ENCODE peak calls at places on chromosomes 11 and 22, in nine cellular contexts. J is HL-60; F is HS-5; M is activated CD8-positive, alpha-beta memory T cell treated with anti-CD3 and anti-CD28 coated beads, Interleukin-2, amount 50 U/mL, for 48 hours; R is kidney tubule cell; P is choroid plexus epithelial cell; A is C1 segment of cervical spinal cord; E is left ventricle myocardium inferior; L is stimulated activated CD8-positive, alpha-beta memory T cell treated with anti-CD3 and anti-CD28 coated beads, Interleukin-15, amount 100 ng/mL, for 4 hours. G is an unnamed sample.

GRCh38 chr11:64593156-64594105 is 2.4 kb downstream of the SLC22A12 start:
- DNase-seq in J (no peak), F (no peak), M (no peak), R (no peak), P (no peak), A (no peak), E (no peak), L (no peak), G (no peak)

GRCh38 chr11:11140510-11140909 is 212.5 kb downstream of the CSNK2A3 start:
- DNase-seq in J (no peak), F (no peak), M (no peak), R (no peak), P (no peak), A (no peak), E (no peak), L (no peak), G (no peak)

GRCh38 chr11:65539401-65540289 is 14.8 kb downstream of the SCYL1 start:
- DNase-seq in J (no peak), F (no peak), M (no peak), R (peak), P (no peak), A (no peak), E (no peak), L (no peak), G (no peak)

GRCh38 chr11:109298865-109299264 is 123.1 kb upstream of the C11orf87 start:
- DNase-seq in J (no peak), F (no peak), M (no peak), R (no peak), P (no peak), A (no peak), E (no peak), L (no peak), G (no peak)

GRCh38 chr11:115207166-115207591 is 297.0 kb downstream of the CADM1 start:
- DNase-seq in J (no peak), F (no peak), M (no peak), R (no peak), P (no peak), A (no peak), E (no peak), L (no peak), G (no peak)

GRCh38 chr11:78011301-78011700 is 11.8 kb downstream of the KCTD14 start:
- DNase-seq in J (no peak), F (no peak), M (no peak), R (no peak), P (no peak), A (no peak), E (no peak), L (no peak), G (no peak)

GRCh38 chr11:75186999-75187398 is 36.1 kb downstream of the SLCO2B1 start:
- DNase-seq in J (no peak), F (no peak), M (no peak), R (no peak), P (no peak), A (no peak), E (no peak), L (no peak), G (no peak)

GRCh38 chr11:62614275-62614674 is 1.2 kb downstream of the ROM1 start:
- DNase-seq in J (no peak), F (no peak), M (peak), R (peak), P (no peak), A (no peak), E (no peak), L (no peak), G (no peak)

GRCh38 chr11:131609921-131610320 is 239.5 kb downstream of the NTM start:
- DNase-seq in J (no peak), F (no peak), M (no peak), R (no peak), P (peak), A (no peak), E (no peak), L (no peak), G (no peak)

GRCh38 chr22:49394116-49394785 is 433.4 kb downstream of the BRD1 start:
- DNase-seq in J (no peak), F (no peak), M (peak), R (no peak), P (no peak), A (no peak), E (no peak), L (no peak), G (no peak)

GRCh38 chr11:102320166-102320565 is 2.9 kb downstream of the BIRC3 start:
- DNase-seq in J (no peak), F (no peak), M (no peak), R (no peak), P (no peak), A (no peak), E (no peak), L (no peak), G (no peak)

GRCh38 chr11:110755961-110756360 is 43.7 kb upstream of the ARHGAP20 start:
- DNase-seq in J (no peak), F (no peak), M (no peak), R (no peak), P (no peak), A (no peak), E (no peak), L (no peak), G (no peak)

GRCh38 chr11:80144932-80145612 is 704.2 kb upstream of the TENM4 start:
- DNase-seq in J (no peak), F (no peak), M (no peak), R (peak), P (no peak), A (no peak), E (no peak), L (no peak), G (no peak)

GRCh38 chr11:120964857-120965256 is 59.0 kb upstream of the TBCEL start:
- DNase-seq in J (no peak), F (peak), M (no peak), R (peak), P (peak), A (no peak), E (no peak), L (no peak), G (peak)

GRCh38 chr11:103897156-103897555 is 139.3 kb upstream of the DDI1 start:
- DNase-seq in J (no peak), F (no peak), M (no peak), R (no peak), P (peak), A (no peak), E (no peak), L (no peak), G (peak)

GRCh38 chr22:19122752-19123492 is 710 bp upstream of the DGCR2 start:
- DNase-seq in J (no peak), F (no peak), M (no peak), R (peak), P (peak), A (no peak), E (no peak), L (no peak), G (peak)

GRCh38 chr11:8693010-8693551 is 10.5 kb downstream of the RPL27A start:
- DNase-seq in J (no peak), F (no peak), M (no peak), R (no peak), P (no peak), A (no peak), E (no peak), L (no peak), G (no peak)

GRCh38 chr11:47856186-47856585 is 8.0 kb upstream of the NUP160 start:
- DNase-seq in J (no peak), F (no peak), M (no peak), R (no peak), P (peak), A (no peak), E (no peak), L (no peak), G (peak)

GRCh38 chr22:39277135-39277607 is 32.4 kb upstream of the PDGFB start:
- DNase-seq in J (peak), F (peak), M (no peak), R (peak), P (peak), A (no peak), E (no peak), L (no peak), G (peak)

GRCh38 chr11:9760180-9760550 is 96.3 kb downstream of the SWAP70 start:
- DNase-seq in J (no peak), F (no peak), M (no peak), R (peak), P (peak), A (peak), E (peak), L (no peak), G (peak)

GRCh38 chr22:44243761-44244160 is 63.0 kb downstream of the PARVG start:
- DNase-seq in J (no peak), F (no peak), M (peak), R (no peak), P (no peak), A (no peak), E (no peak), L (no peak), G (no peak)

GRCh38 chr11:122202161-122202950 is 86.3 kb upstream of the BLID start:
- DNase-seq in J (no peak), F (peak), M (no peak), R (peak), P (peak), A (no peak), E (no peak), L (no peak), G (peak)

GRCh38 chr11:19961225-19961624 is 199.1 kb downstream of the DBX1 start:
- DNase-seq in J (no peak), F (no peak), M (no peak), R (no peak), P (no peak), A (no peak), E (no peak), L (no peak), G (no peak)

GRCh38 chr11:2538951-2539735 is 94.3 kb downstream of the KCNQ1 start:
- DNase-seq in J (no peak), F (no peak), M (no peak), R (no peak), P (no peak), A (no peak), E (peak), L (no peak), G (no peak)

GRCh38 chr11:129324533-129325175 is 51.0 kb upstream of the BARX2 start:
- DNase-seq in J (no peak), F (no peak), M (no peak), R (no peak), P (peak), A (no peak), E (peak), L (no peak), G (peak)

GRCh38 chr22:47046411-47047065 is 284.1 kb downstream of the TBC1D22A start:
- DNase-seq in J (no peak), F (no peak), M (no peak), R (no peak), P (no peak), A (no peak), E (no peak), L (no peak), G (no peak)

GRCh38 chr11:121451982-121452608 is at the start of gene SORL1:
- DNase-seq in J (peak), F (no peak), M (peak), R (peak), P (peak), A (peak), E (peak), L (peak), G (peak)

GRCh38 chr11:73152086-73152853 is 10.2 kb upstream of the FCHSD2 start:
- DNase-seq in J (no peak), F (no peak), M (peak), R (no peak), P (no peak), A (no peak), E (no peak), L (no peak), G (no peak)

GRCh38 chr22:44312766-44313165 is at the start of gene SHISAL1:
- DNase-seq in J (no peak), F (no peak), M (no peak), R (peak), P (peak), A (no peak), E (no peak), L (no peak), G (peak)